ENCODE peak calls at places on chromosome 2, in seven cellular contexts. I, E, D, F, A, M and C are unnamed samples. For H3K4me1, the result is how much of the 10 kb centered on the place peaks cover.

GRCh38 chr2:94986392-94986963 is 39.0 kb upstream of the MAL start:
- DNase-seq in D (peak), A (peak), F (no peak), I (peak), M (peak), E (peak), C (no peak)

GRCh38 chr2:138997346-138997745 is 217.2 kb upstream of the NXPH2 start:
- DNase-seq in M (no peak), A (no peak), E (no peak), D (no peak), F (no peak), I (no peak), C (no peak)

GRCh38 chr2:54470241-54470938 is 14.3 kb downstream of the SPTBN1 start:
- DNase-seq in E (no peak), I (no peak), A (peak), F (no peak), D (no peak), M (no peak), C (no peak)

GRCh38 chr2:15385184-15385583 is 175.9 kb downstream of the NBAS start:
- DNase-seq in F (no peak), A (no peak), D (no peak), M (peak), E (no peak), I (no peak), C (no peak)

GRCh38 chr2:25250331-25251031 is 82.1 kb upstream of the POMC start:
- DNase-seq in F (no peak), M (peak), E (no peak), A (no peak), I (no peak), D (no peak), C (no peak)

GRCh38 chr2:219286436-219287115 is 7.4 kb downstream of the DNAJB2 start:
- DNase-seq in F (peak), I (peak), M (no peak), D (no peak), A (no peak), E (no peak), C (no peak)

GRCh38 chr2:8244634-8245033 is 437.2 kb upstream of the ID2 start:
- DNase-seq in F (no peak), D (no peak), M (no peak), I (no peak), E (no peak), A (peak), C (no peak)

GRCh38 chr2:2779727-2780126 is 448.7 kb upstream of the MYT1L start:
- DNase-seq in F (peak), E (no peak), M (no peak), A (no peak), D (no peak), I (no peak), C (no peak)

GRCh38 chr2:173982918-173983317 is 17.7 kb upstream of the SP3 start:
- DNase-seq in D (no peak), F (no peak), M (no peak), E (no peak), I (no peak), A (no peak), C (no peak)

GRCh38 chr2:65602851-65603250 is 170.5 kb upstream of the SPRED2 start:
- DNase-seq in F (no peak), M (no peak), A (no peak), D (no peak), E (no peak), I (no peak), C (no peak)

GRCh38 chr2:34910018-34910417 is 1310.9 kb upstream of the FAM98A start:
- DNase-seq in A (no peak), D (no peak), E (no peak), I (no peak), M (no peak), F (no peak), C (no peak)

GRCh38 chr2:6883448-6884122 is 6.0 kb downstream of the RSAD2 start:
- DNase-seq in F (no peak), E (no peak), D (no peak), M (no peak), I (no peak), A (no peak), C (no peak)

GRCh38 chr2:86622878-86623548 is 652 bp downstream of the RNF103 start:
- DNase-seq in I (peak), M (peak), A (peak), D (peak), F (peak), E (no peak), C (no peak)

GRCh38 chr2:78992451-78992806 is 33.1 kb upstream of the REG3G start:
- DNase-seq in F (no peak), I (no peak), A (no peak), M (peak), E (peak), D (peak), C (no peak)

GRCh38 chr2:112593761-112594160 is 9.4 kb downstream of the CHCHD5 start:
- DNase-seq in M (no peak), D (no peak), E (no peak), A (no peak), F (no peak), I (no peak), C (no peak)

GRCh38 chr2:239815638-239816035 is 209.5 kb downstream of the NDUFA10 start:
- DNase-seq in E (no peak), F (peak), M (no peak), I (peak), A (no peak), D (no peak), C (no peak)

GRCh38 chr2:71734620-71735019 is 281.3 kb downstream of the DYSF start:
- DNase-seq in E (no peak), A (no peak), I (no peak), M (no peak), F (no peak), D (no peak), C (no peak)

DNA sequence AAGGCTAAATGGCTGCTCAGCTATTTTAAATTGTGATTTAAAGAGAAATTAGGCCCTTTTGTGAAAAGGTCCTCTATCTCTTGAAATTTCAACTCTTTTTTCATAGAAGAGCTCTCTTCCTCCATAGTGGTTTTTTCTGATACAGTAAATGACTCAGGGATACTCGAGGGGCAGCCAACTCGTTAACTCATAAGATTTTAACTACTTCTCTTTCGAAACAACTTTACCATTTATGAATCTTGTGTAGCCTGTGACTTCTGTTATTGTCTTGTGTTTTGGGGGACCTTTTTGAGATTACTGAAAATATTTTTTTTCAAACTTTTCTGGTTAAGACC is 11.3 kb downstream of the TANK start:
- DNase-seq in F (no peak), A (no peak), E (no peak), M (no peak), I (no peak), D (no peak), C (no peak)
- TF ChIP-seq EP300 in F (no peak), A (no peak), E (no peak), M (no peak), I (no peak), D (no peak), C (no peak)

DNA sequence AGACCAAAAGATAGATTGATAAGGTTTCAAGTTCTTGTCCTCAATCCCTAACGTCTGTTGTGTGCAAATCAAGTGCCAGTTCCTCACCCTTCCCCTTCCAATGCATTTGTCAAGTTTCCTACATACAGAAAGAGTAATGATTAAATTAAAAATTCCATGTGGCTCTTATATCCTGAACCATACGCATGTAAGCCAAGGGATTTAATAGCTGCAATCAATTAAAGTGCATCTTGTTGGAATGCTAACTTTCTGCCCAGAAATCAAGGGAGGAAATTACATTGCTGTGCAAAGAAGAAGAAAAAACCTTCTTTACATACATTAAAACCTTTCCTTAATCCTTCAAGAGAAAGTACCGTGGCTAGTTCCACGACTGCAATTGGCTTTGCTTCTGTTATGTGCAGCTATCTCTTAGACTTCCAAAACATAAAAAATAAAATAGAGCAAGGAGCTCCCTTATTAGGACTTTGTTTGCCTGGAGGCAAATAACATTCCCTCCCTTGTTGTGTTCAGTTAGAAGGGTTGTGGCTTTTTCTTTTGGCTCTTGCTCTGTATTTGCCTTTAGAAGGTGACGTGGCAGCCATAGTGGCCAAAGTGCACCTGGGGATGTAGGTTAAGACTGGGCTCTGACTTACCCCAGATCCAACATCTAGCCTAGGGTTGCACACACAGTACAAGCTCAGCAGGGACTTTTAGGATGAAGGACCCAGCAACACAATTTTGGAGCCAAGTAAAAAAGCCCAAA is 158.3 kb downstream of the ANTXR1 start:
- DNase-seq in D (no peak), F (no peak), A (no peak), I (no peak), E (peak), M (no peak), C (no peak)
- H3K4me1 ChIP-seq in D (under half), F (under half), A (under half), I (under half), E (half or more), M (under half), C (under half)

GRCh38 chr2:134634054-134634630 is 84.7 kb downstream of the TMEM163 start:
- DNase-seq in F (no peak), D (no peak), A (no peak), E (no peak), M (no peak), I (no peak), C (no peak)

GRCh38 chr2:134625311-134625710 is 93.5 kb downstream of the TMEM163 start:
- DNase-seq in D (no peak), I (no peak), E (no peak), A (no peak), M (no peak), F (no peak), C (no peak)

GRCh38 chr2:134628453-134628852 is 90.3 kb downstream of the TMEM163 start:
- DNase-seq in A (no peak), M (no peak), F (no peak), I (no peak), E (no peak), D (no peak), C (no peak)

GRCh38 chr2:134636714-134637113 is 82.1 kb downstream of the TMEM163 start:
- DNase-seq in F (no peak), I (no peak), M (no peak), E (no peak), D (no peak), A (no peak), C (no peak)

DNA sequence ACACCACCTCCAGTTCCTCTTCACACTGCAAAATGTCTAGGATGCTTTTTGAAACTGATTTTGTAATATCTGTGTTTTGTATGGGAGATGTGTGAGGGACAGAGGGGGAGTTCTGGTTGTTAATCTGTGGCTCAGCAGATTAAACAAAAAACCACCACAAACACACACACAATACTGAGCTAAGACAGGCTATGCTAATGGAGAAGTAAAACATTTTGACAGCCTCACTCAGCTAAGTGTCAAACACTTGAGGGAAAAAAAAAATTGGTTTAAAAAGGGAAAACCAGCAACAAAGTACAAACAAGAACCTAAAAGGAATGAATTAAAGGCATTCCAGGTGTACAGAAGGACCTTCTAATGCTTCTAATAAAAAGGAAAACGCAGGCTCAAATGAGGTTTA is 88.0 kb downstream of the TMEM163 start:
- DNase-seq in A (no peak), M (no peak), D (no peak), E (no peak), I (no peak), F (no peak), C (no peak)
- TF ChIP-seq POLR2AphosphoS5 in A (no peak), M (no peak), D (no peak), E (no peak), I (no peak), F (no peak), C (no peak)

GRCh38 chr2:63734510-63734909 is 107.2 kb upstream of the UGP2 start:
- DNase-seq in D (no peak), A (no peak), F (no peak), M (no peak), E (peak), I (no peak), C (no peak)
- TF ChIP-seq EP300 in D (no peak), A (no peak), F (no peak), M (no peak), E (peak), I (no peak), C (no peak)

GRCh38 chr2:43459455-43459854 is 136.4 kb downstream of the THADA start:
- DNase-seq in E (peak), D (no peak), F (no peak), I (no peak), A (no peak), M (no peak), C (no peak)
- H3K4me1 ChIP-seq in E (half or more), D (half or more), F (half or more), I (half or more), A (half or more), M (under half), C (under half)

GRCh38 chr2:145538661-145539319 is 1018.9 kb upstream of the ZEB2 start:
- DNase-seq in I (no peak), A (no peak), D (no peak), E (no peak), F (no peak), M (no peak), C (no peak)
- TF ChIP-seq POLR2AphosphoS5 in I (no peak), A (no peak), D (no peak), E (no peak), F (no peak), M (no peak), C (no peak)